ENCODE peak calls at places on chromosomes 12 and 14, in eight cellular contexts. P is BJ, G is T-helper 1 cell, C is ELR, S is fibroblast of the conjunctiva, T is Caki2, O is fibroblast of lung, U is cardiac septum. E is an unnamed sample.

GRCh38 chr14:64531567-64531966 is 9.0 kb upstream of the HSPA2 start:
- DNase-seq in C (no peak), O (no peak), G (no peak), P (no peak), S (no peak), U (no peak), T (no peak), E (no peak)

GRCh38 chr12:120466560-120467315 is 2.8 kb downstream of the SRSF9 start:
- DNase-seq in C (peak), U (no peak), P (no peak), T (peak), S (no peak), O (peak), G (no peak), E (peak)

GRCh38 chr12:123808167-123808566 is 46.1 kb downstream of the DNAH10 start:
- DNase-seq in G (no peak), T (no peak), O (peak), U (no peak), S (no peak), C (peak), P (no peak), E (no peak)

GRCh38 chr12:996881-997280 is 5.9 kb downstream of the ERC1 start:
- DNase-seq in G (no peak), O (no peak), S (no peak), P (no peak), T (no peak), U (no peak), C (no peak), E (no peak)

GRCh38 chr12:105561981-105562726 is 231.7 kb downstream of the C12orf75 start:
- DNase-seq in P (peak), U (no peak), C (peak), S (peak), T (peak), O (peak), G (no peak), E (no peak)

GRCh38 chr12:22215467-22216253 is 118.8 kb downstream of the ST8SIA1 start:
- DNase-seq in G (no peak), O (no peak), P (no peak), U (no peak), T (no peak), S (no peak), C (no peak), E (no peak)

GRCh38 chr12:59937148-59937547 is 341.3 kb downstream of the SLC16A7 start:
- DNase-seq in T (peak), U (no peak), C (no peak), P (no peak), O (peak), G (no peak), S (no peak), E (no peak)

GRCh38 chr12:121490401-121491257 is 90.2 kb downstream of the KDM2B start:
- DNase-seq in P (no peak), T (no peak), C (no peak), G (no peak), O (no peak), U (no peak), S (no peak), E (peak)

GRCh38 chr12:1859643-1860042 is 39.3 kb downstream of the LRTM2 start:
- DNase-seq in U (peak), S (no peak), C (peak), G (no peak), O (peak), T (no peak), P (no peak), E (no peak)

GRCh38 chr14:105316968-105317498 is 2.5 kb downstream of the PACS2 start:
- DNase-seq in S (no peak), T (no peak), U (no peak), C (no peak), G (no peak), O (no peak), P (no peak), E (no peak)

GRCh38 chr14:61379639-61380184 is 58.3 kb downstream of the PRKCH start:
- DNase-seq in P (no peak), G (no peak), O (no peak), U (no peak), T (no peak), S (no peak), C (no peak), E (no peak)

GRCh38 chr12:122871851-122872785 is 23.8 kb downstream of the VPS37B start:
- DNase-seq in T (no peak), C (peak), P (no peak), G (no peak), S (peak), U (peak), O (peak), E (peak)

GRCh38 chr12:31234955-31235867 is 90.7 kb downstream of the SINHCAF start:
- DNase-seq in G (no peak), P (no peak), S (no peak), C (peak), O (peak), T (peak), U (no peak), E (no peak)

GRCh38 chr12:113185180-113186032 is at the start of the genes DDX54 and RITA1:
- DNase-seq in P (no peak), C (peak), S (no peak), T (peak), O (peak), U (peak), G (peak), E (peak)

GRCh38 chr14:56331815-56332214 is 213.6 kb downstream of the PELI2 start:
- DNase-seq in G (no peak), P (no peak), U (no peak), S (no peak), C (no peak), O (peak), T (no peak), E (no peak)

GRCh38 chr14:92122351-92122677 is 545 bp downstream of the CPSF2 start:
- DNase-seq in C (peak), U (no peak), T (no peak), P (no peak), O (peak), G (no peak), S (no peak), E (no peak)

GRCh38 chr14:62269204-62269603 is 507.0 kb downstream of the SNAPC1 start:
- DNase-seq in G (no peak), S (no peak), P (no peak), T (no peak), O (peak), U (no peak), C (peak), E (no peak)

GRCh38 chr14:67566908-67567307 is 33.2 kb downstream of the PIGH start:
- DNase-seq in C (no peak), P (no peak), T (no peak), U (no peak), G (no peak), O (no peak), S (peak), E (no peak)

GRCh38 chr12:53478865-53479264 is 20.4 kb downstream of the MAP3K12 start:
- DNase-seq in C (no peak), T (no peak), S (no peak), G (no peak), O (no peak), P (no peak), U (no peak), E (no peak)

GRCh38 chr12:6053541-6053940 is 70.9 kb downstream of the VWF start:
- DNase-seq in T (peak), O (peak), U (no peak), P (no peak), C (no peak), S (no peak), G (no peak), E (no peak)

GRCh38 chr12:123713398-123714301 is 1.5 kb downstream of the ATP6V0A2 start:
- DNase-seq in S (no peak), G (no peak), U (no peak), O (peak), T (no peak), P (no peak), C (peak), E (no peak)

GRCh38 chr12:30197392-30198047 is 413.8 kb upstream of the TMTC1 start:
- DNase-seq in C (peak), O (peak), G (no peak), P (no peak), U (no peak), S (no peak), T (peak), E (no peak)

GRCh38 chr12:127108360-127109215 is 1158.4 kb upstream of the TMEM132C start:
- DNase-seq in T (peak), C (peak), G (no peak), O (peak), U (no peak), P (peak), S (peak), E (no peak)

GRCh38 chr12:128178971-128179370 is 88.0 kb upstream of the TMEM132C start:
- DNase-seq in C (no peak), O (no peak), T (peak), S (no peak), G (no peak), P (no peak), U (no peak), E (no peak)

GRCh38 chr14:33534636-33535035 is 416.2 kb downstream of the EGLN3 start:
- DNase-seq in T (no peak), S (no peak), G (no peak), O (peak), C (peak), P (no peak), U (no peak), E (no peak)

GRCh38 chr12:10354502-10354901 is 35.3 kb downstream of the KLRK1 start:
- DNase-seq in S (no peak), T (peak), C (peak), P (no peak), G (no peak), U (no peak), O (no peak), E (no peak)

GRCh38 chr12:113990548-113991223 is 24.6 kb upstream of the RBM19 start:
- DNase-seq in P (no peak), G (no peak), U (no peak), S (no peak), C (no peak), O (no peak), T (no peak), E (no peak)

GRCh38 chr14:76423534-76423933 is 47.6 kb downstream of the ESRRB start:
- DNase-seq in O (no peak), S (no peak), T (no peak), G (no peak), C (no peak), P (no peak), U (no peak), E (no peak)

GRCh38 chr14:72686832-72687231 is 207.1 kb downstream of the DPF3 start:
- DNase-seq in C (no peak), S (no peak), G (no peak), T (no peak), O (no peak), P (no peak), U (no peak), E (no peak)

GRCh38 chr14:30420489-30420888 is 138.5 kb upstream of the G2E3 start:
- DNase-seq in O (no peak), S (no peak), T (no peak), P (no peak), U (no peak), G (no peak), C (no peak), E (no peak)

GRCh38 chr14:68986926-68987652 is 8.0 kb upstream of the ACTN1 start:
- DNase-seq in C (peak), P (no peak), O (no peak), T (no peak), S (no peak), G (no peak), U (no peak), E (no peak)

GRCh38 chr14:36317650-36318049 is 2.8 kb downstream of the MBIP start:
- DNase-seq in C (peak), O (peak), P (no peak), S (no peak), G (no peak), U (no peak), T (no peak), E (no peak)

GRCh38 chr12:15928345-15928744 is 17.2 kb downstream of the DERA start:
- DNase-seq in S (peak), U (no peak), T (no peak), O (peak), P (peak), C (peak), G (no peak), E (no peak)

GRCh38 chr12:4099276-4099675 is 174.3 kb upstream of the CCND2 start:
- DNase-seq in P (no peak), O (no peak), S (no peak), G (no peak), U (no peak), T (no peak), C (no peak), E (no peak)

GRCh38 chr12:52924764-52925716 is 20.2 kb upstream of the KRT8 start:
- DNase-seq in T (peak), S (no peak), O (peak), P (peak), C (peak), G (no peak), U (no peak), E (no peak)

GRCh38 chr14:104143521-104144452 is 5.4 kb downstream of the KIF26A start:
- DNase-seq in T (no peak), U (peak), S (no peak), O (no peak), P (no peak), G (no peak), C (no peak), E (no peak)

GRCh38 chr12:604956-605355 is 58.3 kb downstream of the NINJ2 start:
- DNase-seq in P (no peak), O (no peak), U (peak), G (no peak), S (no peak), C (no peak), T (no peak), E (no peak)

GRCh38 chr12:62693291-62694040 is 226.8 kb downstream of the MON2 start:
- DNase-seq in S (no peak), G (no peak), P (no peak), U (no peak), O (peak), T (no peak), C (no peak), E (no peak)

GRCh38 chr12:120130011-120130410 is 13.5 kb upstream of the RAB35 start:
- DNase-seq in O (no peak), S (no peak), T (no peak), G (no peak), C (no peak), U (no peak), P (no peak), E (no peak)

GRCh38 chr14:66011855-66012254 is 474.3 kb upstream of the CCDC196 start:
- DNase-seq in P (no peak), C (no peak), O (no peak), G (no peak), T (no peak), S (no peak), U (no peak), E (no peak)

E was measured in naive B cell.